ENCODE peak calls at places on chromosomes 16 and 17, in eight cellular contexts. One of them, this sample, is unnamed.

GRCh38 chr17:19303367-19303776 is 59.2 kb downstream of the B9D1 start:
- DNase-seq in NCI-H1417 treated with DMSO at 0.1 percent for 48 hours: no peak
- DNase-seq in ACHN: no peak
- DNase-seq in DMS53: no peak
- DNase-seq in iris pigment epithelial cell: no peak
- DNase-seq in AG04450: no peak
- DNase-seq in GM06990: peak; percentile 40
- DNase-seq in mesenteric fat pad: no peak
- DNase-seq in this sample: peak; percentile 67

GRCh38 chr16:9225527-9226316 is 134.3 kb downstream of the HAPSTR1 start:
- DNase-seq in NCI-H1417 treated with DMSO at 0.1 percent for 48 hours: no peak
- DNase-seq in ACHN: peak; percentile 47
- DNase-seq in DMS53: peak; percentile 36
- DNase-seq in iris pigment epithelial cell: no peak
- DNase-seq in AG04450: no peak
- DNase-seq in GM06990: no peak
- DNase-seq in mesenteric fat pad: no peak
- DNase-seq in this sample: peak; percentile 18

GRCh38 chr16:2514333-2515179 is 804 bp downstream of the ATP6V0C start:
- DNase-seq in NCI-H1417 treated with DMSO at 0.1 percent for 48 hours: no peak
- DNase-seq in ACHN: no peak
- DNase-seq in DMS53: peak; percentile 46
- DNase-seq in iris pigment epithelial cell: no peak
- DNase-seq in AG04450: no peak
- DNase-seq in GM06990: no peak
- DNase-seq in mesenteric fat pad: no peak
- DNase-seq in this sample: no peak

GRCh38 chr16:1825864-1826690 is 548 bp downstream of the HAGH start:
- DNase-seq in NCI-H1417 treated with DMSO at 0.1 percent for 48 hours: no peak
- DNase-seq in ACHN: peak; percentile 78
- DNase-seq in DMS53: peak; percentile 86
- DNase-seq in iris pigment epithelial cell: peak; percentile 24
- DNase-seq in AG04450: peak; percentile 8
- DNase-seq in GM06990: peak; percentile 82
- DNase-seq in mesenteric fat pad: no peak
- DNase-seq in this sample: peak; percentile 52

GRCh38 chr17:82858376-82859126 is 18.7 kb upstream of the ZNF750 start:
- DNase-seq in NCI-H1417 treated with DMSO at 0.1 percent for 48 hours: no peak
- DNase-seq in ACHN: no peak
- DNase-seq in DMS53: peak; percentile 41
- DNase-seq in iris pigment epithelial cell: no peak
- DNase-seq in AG04450: no peak
- DNase-seq in GM06990: no peak
- DNase-seq in mesenteric fat pad: no peak
- DNase-seq in this sample: no peak

GRCh38 chr16:732936-733335 is 6.0 kb downstream of the HAGHL start:
- DNase-seq in NCI-H1417 treated with DMSO at 0.1 percent for 48 hours: no peak
- DNase-seq in ACHN: peak; percentile 52
- DNase-seq in DMS53: no peak
- DNase-seq in iris pigment epithelial cell: no peak
- DNase-seq in AG04450: no peak
- DNase-seq in GM06990: peak; percentile 15
- DNase-seq in mesenteric fat pad: no peak
- DNase-seq in this sample: peak; percentile 59

GRCh38 chr16:79629003-79629402 is 28.5 kb upstream of the MAF start:
- DNase-seq in NCI-H1417 treated with DMSO at 0.1 percent for 48 hours: no peak
- DNase-seq in ACHN: no peak
- DNase-seq in DMS53: no peak
- DNase-seq in iris pigment epithelial cell: no peak
- DNase-seq in AG04450: no peak
- DNase-seq in GM06990: no peak
- DNase-seq in mesenteric fat pad: no peak
- DNase-seq in this sample: no peak

GRCh38 chr17:6592193-6592592 is 35.8 kb upstream of the PITPNM3 start:
- DNase-seq in NCI-H1417 treated with DMSO at 0.1 percent for 48 hours: no peak
- DNase-seq in ACHN: peak; percentile 93
- DNase-seq in DMS53: peak; percentile 74
- DNase-seq in iris pigment epithelial cell: peak; percentile 50
- DNase-seq in AG04450: no peak
- DNase-seq in GM06990: no peak
- DNase-seq in mesenteric fat pad: no peak
- DNase-seq in this sample: peak; percentile 77

GRCh38 chr17:56596741-56597494 is 3.4 kb downstream of the NOG start:
- DNase-seq in NCI-H1417 treated with DMSO at 0.1 percent for 48 hours: no peak
- DNase-seq in ACHN: peak; percentile 71
- DNase-seq in DMS53: peak; percentile 25
- DNase-seq in iris pigment epithelial cell: no peak
- DNase-seq in AG04450: no peak
- DNase-seq in GM06990: no peak
- DNase-seq in mesenteric fat pad: no peak
- DNase-seq in this sample: no peak

GRCh38 chr17:61345081-61345480 is 54.6 kb upstream of the TBX2 start:
- DNase-seq in NCI-H1417 treated with DMSO at 0.1 percent for 48 hours: no peak
- DNase-seq in ACHN: no peak
- DNase-seq in DMS53: no peak
- DNase-seq in iris pigment epithelial cell: no peak
- DNase-seq in AG04450: no peak
- DNase-seq in GM06990: no peak
- DNase-seq in mesenteric fat pad: no peak
- DNase-seq in this sample: no peak

GRCh38 chr16:24077989-24078388 is 178.1 kb upstream of the CACNG3 start:
- DNase-seq in NCI-H1417 treated with DMSO at 0.1 percent for 48 hours: no peak
- DNase-seq in ACHN: no peak
- DNase-seq in DMS53: no peak
- DNase-seq in iris pigment epithelial cell: no peak
- DNase-seq in AG04450: no peak
- DNase-seq in GM06990: no peak
- DNase-seq in mesenteric fat pad: no peak
- DNase-seq in this sample: no peak

GRCh38 chr17:49603238-49603637 is 27.6 kb downstream of the NXPH3 start:
- DNase-seq in NCI-H1417 treated with DMSO at 0.1 percent for 48 hours: no peak
- DNase-seq in ACHN: no peak
- DNase-seq in DMS53: no peak
- DNase-seq in iris pigment epithelial cell: no peak
- DNase-seq in AG04450: no peak
- DNase-seq in GM06990: no peak
- DNase-seq in mesenteric fat pad: no peak
- DNase-seq in this sample: no peak

GRCh38 chr16:22318690-22319358 is 21.6 kb downstream of the POLR3E start:
- DNase-seq in NCI-H1417 treated with DMSO at 0.1 percent for 48 hours: no peak
- DNase-seq in ACHN: peak; percentile 68
- DNase-seq in DMS53: peak; percentile 47
- DNase-seq in iris pigment epithelial cell: peak; percentile 38
- DNase-seq in AG04450: no peak
- DNase-seq in GM06990: no peak
- DNase-seq in mesenteric fat pad: peak; percentile 88
- DNase-seq in this sample: peak; percentile 28

GRCh38 chr16:87076950-87077749 is 240.0 kb downstream of the C16orf95 start:
- DNase-seq in NCI-H1417 treated with DMSO at 0.1 percent for 48 hours: no peak
- DNase-seq in ACHN: peak; percentile 76
- DNase-seq in DMS53: peak; percentile 60
- DNase-seq in iris pigment epithelial cell: peak; percentile 71
- DNase-seq in AG04450: peak; percentile 18
- DNase-seq in GM06990: peak; percentile 28
- DNase-seq in mesenteric fat pad: no peak
- DNase-seq in this sample: peak; percentile 64

GRCh38 chr17:81152288-81152848 is 12.9 kb upstream of the PVALEF start:
- DNase-seq in NCI-H1417 treated with DMSO at 0.1 percent for 48 hours: no peak
- DNase-seq in ACHN: no peak
- DNase-seq in DMS53: no peak
- DNase-seq in iris pigment epithelial cell: no peak
- DNase-seq in AG04450: no peak
- DNase-seq in GM06990: no peak
- DNase-seq in mesenteric fat pad: no peak
- DNase-seq in this sample: no peak

GRCh38 chr17:49401971-49402491 is 12.7 kb downstream of the PHB1 start:
- DNase-seq in NCI-H1417 treated with DMSO at 0.1 percent for 48 hours: no peak
- DNase-seq in ACHN: no peak
- DNase-seq in DMS53: no peak
- DNase-seq in iris pigment epithelial cell: no peak
- DNase-seq in AG04450: no peak
- DNase-seq in GM06990: no peak
- DNase-seq in mesenteric fat pad: peak; percentile 73
- DNase-seq in this sample: no peak

GRCh38 chr17:16814439-16814838 is 124.4 kb downstream of the CCDC144A start:
- DNase-seq in NCI-H1417 treated with DMSO at 0.1 percent for 48 hours: no peak
- DNase-seq in ACHN: no peak
- DNase-seq in DMS53: no peak
- DNase-seq in iris pigment epithelial cell: no peak
- DNase-seq in AG04450: no peak
- DNase-seq in GM06990: no peak
- DNase-seq in mesenteric fat pad: no peak
- DNase-seq in this sample: no peak

GRCh38 chr17:68780561-68780960 is 174.6 kb downstream of the ABCA8 start:
- DNase-seq in NCI-H1417 treated with DMSO at 0.1 percent for 48 hours: no peak
- DNase-seq in ACHN: no peak
- DNase-seq in DMS53: no peak
- DNase-seq in iris pigment epithelial cell: no peak
- DNase-seq in AG04450: no peak
- DNase-seq in GM06990: no peak
- DNase-seq in mesenteric fat pad: no peak
- DNase-seq in this sample: no peak

GRCh38 chr16:85774136-85774535 is 23.2 kb upstream of the C16orf74 start:
- DNase-seq in NCI-H1417 treated with DMSO at 0.1 percent for 48 hours: no peak
- DNase-seq in ACHN: no peak
- DNase-seq in DMS53: no peak
- DNase-seq in iris pigment epithelial cell: no peak
- DNase-seq in AG04450: no peak
- DNase-seq in GM06990: no peak
- DNase-seq in mesenteric fat pad: no peak
- DNase-seq in this sample: no peak

GRCh38 chr17:50144845-50145531 is 5.5 kb downstream of the PPP1R9B start:
- DNase-seq in NCI-H1417 treated with DMSO at 0.1 percent for 48 hours: no peak
- DNase-seq in ACHN: no peak
- DNase-seq in DMS53: no peak
- DNase-seq in iris pigment epithelial cell: no peak
- DNase-seq in AG04450: no peak
- DNase-seq in GM06990: no peak
- DNase-seq in mesenteric fat pad: no peak
- DNase-seq in this sample: peak; percentile 23

GRCh38 chr17:14331200-14331981 is 30.5 kb downstream of the HS3ST3B1 start:
- DNase-seq in NCI-H1417 treated with DMSO at 0.1 percent for 48 hours: no peak
- DNase-seq in ACHN: no peak
- DNase-seq in DMS53: no peak
- DNase-seq in iris pigment epithelial cell: no peak
- DNase-seq in AG04450: no peak
- DNase-seq in GM06990: no peak
- DNase-seq in mesenteric fat pad: no peak
- DNase-seq in this sample: no peak

GRCh38 chr16:13793788-13794461 is 126.0 kb upstream of the ERCC4 start:
- DNase-seq in NCI-H1417 treated with DMSO at 0.1 percent for 48 hours: no peak
- DNase-seq in ACHN: no peak
- DNase-seq in DMS53: no peak
- DNase-seq in iris pigment epithelial cell: no peak
- DNase-seq in AG04450: no peak
- DNase-seq in GM06990: no peak
- DNase-seq in mesenteric fat pad: no peak
- DNase-seq in this sample: no peak